ENCODE peak calls at places on chromosomes 1 and 21, in eight cellular contexts. H is psoas muscle, J is T follicular helper cell, A is RPMI7951, R is amniotic stem cell, U is cardiac fibroblast, K is NCI-H69, Z is sciatic nerve. W is an unnamed sample.

GRCh38 chr1:179786815-179787736 is 44.0 kb downstream of the FAM163A start:
- DNase-seq in H (no peak), J (no peak), A (no peak), R (no peak), U (no peak), K (peak), Z (no peak), W (no peak)

GRCh38 chr1:22380024-22380785 is 71.4 kb upstream of the ZBTB40 start:
- DNase-seq in H (peak), J (no peak), A (peak), R (no peak), U (peak), K (no peak), Z (no peak), W (no peak)

GRCh38 chr1:183783896-183784637 is 20.9 kb upstream of the RGL1 start:
- DNase-seq in H (peak), J (no peak), A (peak), R (no peak), U (peak), K (peak), Z (peak), W (peak)

GRCh38 chr1:153058826-153059784 is 1.8 kb upstream of the SPRR2A start:
- DNase-seq in H (no peak), J (no peak), A (peak), R (no peak), U (no peak), K (no peak), Z (no peak), W (no peak)

GRCh38 chr1:55081905-55082296 is 42.6 kb downstream of the PCSK9 start:
- DNase-seq in H (no peak), J (no peak), A (no peak), R (no peak), U (peak), K (no peak), Z (no peak), W (no peak)

GRCh38 chr21:45584786-45585185 is 42.5 kb upstream of the SLC19A1 start:
- DNase-seq in H (no peak), J (no peak), A (no peak), R (no peak), U (no peak), K (no peak), Z (peak), W (no peak)

GRCh38 chr1:41980872-41981653 is 62.3 kb upstream of the HIVEP3 start:
- DNase-seq in H (no peak), J (no peak), A (no peak), R (no peak), U (no peak), K (peak), Z (no peak), W (no peak)

GRCh38 chr1:154774175-154774855 is 95.8 kb downstream of the KCNN3 start:
- DNase-seq in H (no peak), J (no peak), A (no peak), R (no peak), U (no peak), K (no peak), Z (peak), W (no peak)

GRCh38 chr1:242811092-242811840 is 286.8 kb upstream of the PLD5 start:
- DNase-seq in H (no peak), J (no peak), A (peak), R (no peak), U (no peak), K (no peak), Z (no peak), W (no peak)

GRCh38 chr1:34549199-34549598 is 205.6 kb upstream of the GJB5 start:
- DNase-seq in H (no peak), J (no peak), A (peak), R (no peak), U (no peak), K (peak), Z (no peak), W (peak)